ENCODE peak calls at places on chromosomes 1 and 21, in four cellular contexts. L, J, I and W are unnamed samples.

GRCh38 chr1:89878256-89878655 is 57.4 kb downstream of the LRRC8D start:
- DNase-seq in L (no peak), J (no peak), I (no peak), W (no peak)

GRCh38 chr1:151047925-151048644 is 534 bp downstream of the C1orf56 start:
- DNase-seq in L (peak; percentile 69), J (peak; percentile 76), I (peak; percentile 77), W (peak; percentile 84)

GRCh38 chr1:198937231-198938031 is 298.6 kb downstream of the PTPRC start:
- DNase-seq in L (peak; percentile 31), J (peak; percentile 46), I (no peak), W (peak; percentile 22)

GRCh38 chr1:18814340-18815202 is 44.9 kb downstream of the TAS1R2 start:
- DNase-seq in L (no peak), J (no peak), I (no peak), W (no peak)

GRCh38 chr1:29200905-29201594 is 19.4 kb upstream of the SRSF4 start:
- DNase-seq in L (no peak), J (no peak), I (no peak), W (no peak)

GRCh38 chr1:93079685-93080141 is 630 bp downstream of the MTF2 start:
- DNase-seq in L (peak; percentile 23), J (peak; percentile 23), I (peak; percentile 51), W (peak; percentile 30)

GRCh38 chr1:239811211-239811902 is 280.3 kb upstream of the FMN2 start:
- DNase-seq in L (no peak), J (no peak), I (no peak), W (no peak)

GRCh38 chr1:11227106-11228077 is 35.0 kb downstream of the MTOR start:
- DNase-seq in L (no peak), J (no peak), I (no peak), W (no peak)

GRCh38 chr1:113701429-113701828 is 57.9 kb downstream of the PHTF1 start:
- DNase-seq in L (no peak), J (no peak), I (no peak), W (no peak)

GRCh38 chr1:29875557-29876028 is 639.3 kb downstream of the PTPRU start:
- DNase-seq in L (no peak), J (no peak), I (no peak), W (no peak)

GRCh38 chr1:65581120-65581519 is 160.7 kb downstream of the LEPR start:
- DNase-seq in L (no peak), J (no peak), I (no peak), W (no peak)

GRCh38 chr1:159122005-159122621 is 45.5 kb upstream of the AIM2 start:
- DNase-seq in L (no peak), J (no peak), I (no peak), W (no peak)

DNA sequence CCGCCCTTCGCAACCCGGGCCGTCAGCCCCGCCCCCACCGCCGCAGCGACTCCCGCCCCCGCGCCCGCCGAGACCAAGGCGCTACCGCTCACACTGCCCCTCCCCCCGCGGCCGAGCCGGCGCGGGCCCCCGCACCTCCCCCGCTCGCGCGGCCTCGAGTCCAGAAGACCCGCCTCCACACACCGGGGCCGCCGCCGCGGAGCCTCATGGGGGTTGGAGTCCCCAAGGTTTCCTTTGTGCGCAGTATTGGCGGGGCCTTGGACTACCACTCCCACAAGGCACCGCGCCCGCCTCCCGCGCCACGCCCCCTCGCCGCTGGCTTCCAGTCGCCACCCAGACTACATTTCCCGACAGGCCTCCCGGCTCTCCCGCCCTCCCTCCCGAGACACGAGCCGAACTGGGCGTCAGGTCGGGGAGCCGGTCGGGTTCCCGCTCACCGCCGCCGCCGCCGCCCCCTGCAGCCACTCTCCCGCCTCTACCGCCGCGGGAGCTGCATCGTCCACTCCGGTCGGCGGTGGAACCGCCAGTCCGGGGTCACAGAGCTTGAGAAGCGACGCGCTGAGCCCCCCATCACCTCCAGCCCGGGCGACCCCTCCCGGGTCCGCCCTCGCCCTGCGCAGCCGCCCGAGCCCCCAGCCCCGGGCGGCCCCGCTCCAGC is at the start of gene PHF13:
- DNase-seq in L (peak; percentile 99), J (peak; percentile 100), I (peak; percentile 100), W (peak; percentile 99)
- TF ChIP-seq POLR2A in L (peak; percentile 69), J (peak; percentile 56), I (peak; percentile 77), W (peak; percentile 75)

DNA sequence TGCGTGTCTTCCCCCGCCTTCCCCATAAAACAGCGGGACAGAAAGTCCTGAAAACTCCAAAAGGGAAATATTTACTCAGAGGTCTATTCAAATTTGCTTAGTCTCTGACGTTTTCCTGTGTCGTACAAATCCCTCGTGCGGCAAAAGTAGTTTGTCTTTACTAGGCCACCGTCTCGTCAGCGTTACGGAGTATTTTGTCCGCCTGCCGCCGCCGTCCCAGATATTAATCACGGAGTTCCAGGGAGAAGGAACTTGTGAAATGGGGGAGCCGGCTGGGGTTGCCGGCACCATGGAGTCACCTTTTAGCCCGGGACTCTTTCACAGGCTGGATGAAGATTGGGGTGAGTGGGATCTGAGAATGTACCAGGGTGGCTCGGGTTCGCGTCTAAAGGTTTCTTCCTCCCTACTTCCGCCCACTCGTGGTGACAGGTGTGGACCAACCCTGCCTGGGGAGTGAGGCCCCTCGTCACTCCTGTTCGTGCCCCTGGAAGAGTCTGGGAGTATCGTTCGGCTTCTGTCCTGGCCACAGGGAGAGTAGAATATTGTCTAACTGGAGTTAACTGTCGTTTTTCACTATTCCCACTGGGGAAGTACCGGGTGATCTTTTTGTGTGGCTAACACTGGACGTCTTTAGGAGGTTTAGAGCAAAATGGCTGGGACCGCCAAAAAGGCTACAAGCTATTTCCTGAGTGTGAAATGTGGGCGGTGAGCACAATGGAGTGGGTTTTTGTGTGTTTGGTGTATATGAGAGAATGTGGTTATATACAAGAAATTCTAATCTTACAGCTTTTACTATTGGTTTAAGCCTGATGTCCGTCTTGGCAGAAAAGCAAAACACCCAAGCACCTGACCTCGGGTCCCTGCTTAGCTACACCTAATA is at the start of gene ATF6:
- DNase-seq in L (peak; percentile 92), J (peak; percentile 91), I (peak; percentile 94), W (peak; percentile 85)
- TF ChIP-seq POLR2A in L (peak; percentile 63), J (peak; percentile 79), I (peak; percentile 80), W (no peak)

GRCh38 chr1:24949331-24949881 is 19.3 kb upstream of the RUNX3 start:
- DNase-seq in L (no peak), J (no peak), I (no peak), W (no peak)
- TF ChIP-seq POLR2A in L (no peak), J (no peak), I (no peak), W (no peak)

GRCh38 chr21:44801468-44802395 is at the start of gene UBE2G2:
- DNase-seq in L (peak; percentile 64), J (peak; percentile 84), I (peak; percentile 91), W (peak; percentile 75)
- TF ChIP-seq POLR2A in L (peak; percentile 72), J (peak; percentile 59), I (peak; percentile 57), W (peak; percentile 75)

DNA sequence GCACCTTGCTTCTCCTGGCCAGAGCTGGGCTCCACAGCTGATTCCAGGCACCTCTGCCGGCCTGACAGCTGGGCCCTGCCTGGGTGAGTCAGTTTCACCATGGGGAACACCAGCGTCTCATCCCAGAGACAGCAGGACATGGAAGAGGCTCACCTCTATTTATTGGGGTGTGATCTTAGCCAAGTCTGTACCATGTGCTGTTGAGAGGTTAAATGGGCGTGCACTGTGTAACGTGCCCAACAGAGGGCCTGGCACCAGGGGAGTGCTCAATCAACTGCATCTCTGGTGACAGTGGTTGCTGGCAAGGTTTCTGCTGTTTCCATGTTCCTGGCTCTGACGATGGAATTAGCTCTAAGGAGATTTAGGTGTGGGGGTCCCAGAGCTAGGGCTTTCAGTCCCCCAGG is 890 bp downstream of the CPLANE2 start:
- DNase-seq in L (no peak), J (peak; percentile 63), I (no peak), W (peak; percentile 84)
- TF ChIP-seq POLR2A in L (no peak), J (no peak), I (no peak), W (peak; percentile 59)

DNA sequence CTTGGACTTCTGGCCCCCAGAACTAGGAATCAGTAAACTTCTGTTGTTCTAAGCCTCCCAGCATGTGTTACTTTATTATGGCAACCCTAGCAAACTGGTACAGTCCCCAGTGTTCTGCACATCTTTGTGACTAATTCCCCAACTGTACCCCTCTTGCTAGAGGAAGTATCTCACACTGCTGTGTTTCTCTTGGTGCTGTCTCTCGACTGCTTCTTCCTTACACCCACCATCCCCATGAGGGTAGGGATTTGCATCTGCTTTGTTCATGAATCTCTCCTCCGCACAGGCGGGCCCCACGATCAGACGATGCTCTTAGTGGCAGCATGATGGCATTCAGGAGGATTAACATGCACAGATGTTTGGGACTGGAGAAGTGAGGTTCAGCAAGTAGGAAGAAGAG is 46.7 kb downstream of the CLIC6 start:
- DNase-seq in L (no peak), J (no peak), I (no peak), W (no peak)
- TF ChIP-seq POLR2A in L (no peak), J (no peak), I (no peak), W (no peak)

GRCh38 chr1:20164694-20165202 is 21.1 kb upstream of the UBXN10 start:
- DNase-seq in L (no peak), J (no peak), I (no peak), W (no peak)

GRCh38 chr1:20168547-20169491 is 17.1 kb upstream of the UBXN10 start:
- DNase-seq in L (no peak), J (no peak), I (no peak), W (no peak)

GRCh38 chr1:20166047-20166446 is 19.8 kb upstream of the UBXN10 start:
- DNase-seq in L (peak; percentile 24), J (no peak), I (peak; percentile 61), W (no peak)

GRCh38 chr1:20165522-20165951 is 20.4 kb upstream of the UBXN10 start:
- DNase-seq in L (no peak), J (no peak), I (no peak), W (no peak)

DNA sequence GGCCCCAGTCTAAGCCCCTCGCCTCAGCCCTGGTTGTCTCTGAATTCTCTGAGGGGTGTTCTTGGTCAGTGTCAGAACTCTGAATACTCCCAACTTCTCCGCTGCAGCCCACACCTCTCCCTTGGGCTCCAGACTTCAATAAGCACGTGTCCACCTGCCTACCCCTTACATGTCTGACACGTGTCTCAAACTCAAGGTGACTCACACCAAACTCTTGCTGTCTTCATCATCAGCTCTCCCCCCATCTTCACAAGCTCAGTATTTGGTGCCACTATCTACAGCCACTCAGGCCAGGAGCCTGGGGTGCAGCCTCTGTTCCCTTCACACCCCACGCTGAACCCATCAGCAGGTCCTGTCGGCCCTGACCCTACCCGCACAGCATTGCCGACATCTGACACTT is 18.8 kb upstream of the UBXN10 start:
- DNase-seq in L (no peak), J (no peak), I (no peak), W (no peak)
- TF ChIP-seq POLR2A in L (no peak), J (no peak), I (no peak), W (no peak)